ENCODE peak calls at places on chromosomes 1 and 21, in five cellular contexts. D is HEK293T, F is NT2/D1, W is H1, B is GM12878. X is an unnamed sample.

GRCh38 chr1:89844236-89844807 is 23.5 kb downstream of the LRRC8D start:
- DNase-seq in B (no peak), W (no peak), D (no peak), F (no peak), X (no peak)

GRCh38 chr1:90707363-90707710 is 9.8 kb downstream of the BARHL2 start:
- DNase-seq in W (no peak), D (peak; percentile 75), F (peak; percentile 81), B (no peak), X (peak; percentile 33)

GRCh38 chr1:13803546-13804239 is 103.7 kb downstream of the PRDM2 start:
- DNase-seq in B (no peak), F (no peak), D (no peak), W (no peak), X (no peak)

GRCh38 chr1:179164494-179164893 is 65.0 kb downstream of the ABL2 start:
- DNase-seq in F (peak; percentile 32), D (no peak), B (no peak), W (peak; percentile 31), X (peak; percentile 45)

GRCh38 chr1:66217021-66217420 is 316.9 kb upstream of the SGIP1 start:
- DNase-seq in W (no peak), B (no peak), F (no peak), D (no peak), X (no peak)

GRCh38 chr21:18449586-18449985 is 46.0 kb upstream of the TMPRSS15 start:
- DNase-seq in W (no peak), B (no peak), F (no peak), D (no peak), X (no peak)

GRCh38 chr1:39722495-39722894 is 16.2 kb upstream of the PPIE start:
- DNase-seq in W (no peak), D (no peak), F (no peak), B (no peak), X (no peak)

GRCh38 chr1:91273875-91274274 is 130.8 kb downstream of the HFM1 start:
- DNase-seq in W (no peak), D (no peak), F (no peak), B (no peak), X (no peak)

GRCh38 chr1:59128239-59128736 is 168.6 kb upstream of the FGGY start:
- DNase-seq in B (no peak), D (no peak), W (no peak), F (no peak), X (no peak)

GRCh38 chr1:65459397-65459768 is 38.9 kb downstream of the LEPR start:
- DNase-seq in W (no peak), B (peak; percentile 4), F (peak; percentile 33), D (peak; percentile 63), X (peak; percentile 35)

GRCh38 chr1:42801832-42802483 is 15.0 kb upstream of the ERMAP start:
- DNase-seq in W (no peak), D (no peak), B (no peak), F (no peak), X (no peak)

GRCh38 chr1:178579562-178579961 is 66.7 kb downstream of the TEX35 start:
- DNase-seq in F (no peak), W (no peak), D (no peak), B (peak; percentile 33), X (no peak)

GRCh38 chr1:115530407-115530806 is 111.4 kb upstream of the VANGL1 start:
- DNase-seq in D (no peak), W (no peak), F (no peak), B (no peak), X (no peak)

GRCh38 chr1:71200503-71200902 is 119.7 kb upstream of the ZRANB2 start:
- DNase-seq in D (no peak), F (no peak), B (no peak), W (no peak), X (no peak)

GRCh38 chr1:181482521-181483083 is 715 bp upstream of the CACNA1E start:
- DNase-seq in F (peak; percentile 71), B (no peak), D (peak; percentile 81), W (no peak), X (no peak)

GRCh38 chr1:177650947-177651346 is 318.9 kb downstream of the SEC16B start:
- DNase-seq in D (no peak), B (peak; percentile 7), F (no peak), W (no peak), X (no peak)

GRCh38 chr1:35810096-35810860 is 2.5 kb downstream of the AGO4 start:
- DNase-seq in F (no peak), W (no peak), B (no peak), D (no peak), X (no peak)

GRCh38 chr1:212477014-212477679 is 44.4 kb downstream of the NENF start:
- DNase-seq in D (peak; percentile 97), B (peak; percentile 65), F (peak; percentile 96), W (peak; percentile 67), X (peak; percentile 70)

GRCh38 chr21:32878654-32879053 is 107.1 kb upstream of the PAXBP1 start:
- DNase-seq in D (no peak), F (no peak), B (no peak), W (no peak), X (no peak)

GRCh38 chr1:155003227-155003765 is 694 bp downstream of the ZBTB7B start:
- DNase-seq in D (no peak), F (no peak), B (no peak), W (no peak), X (no peak)

GRCh38 chr1:29758764-29759499 is 522.6 kb downstream of the PTPRU start:
- DNase-seq in D (no peak), F (no peak), W (no peak), B (no peak), X (no peak)

GRCh38 chr1:66542811-66543767 is 9.1 kb downstream of the SGIP1 start:
- DNase-seq in F (no peak), B (no peak), D (peak; percentile 62), W (no peak), X (peak; percentile 98)

GRCh38 chr1:41417746-41418145 is 56.5 kb downstream of the FOXO6 start:
- DNase-seq in D (no peak), B (no peak), W (no peak), F (no peak), X (no peak)

GRCh38 chr1:101003012-101003650 is 22.5 kb downstream of the DPH5 start:
- DNase-seq in W (no peak), B (no peak), F (no peak), D (no peak), X (peak; percentile 20)

GRCh38 chr21:43740497-43741156 is 21.7 kb downstream of the PDXK start:
- DNase-seq in D (no peak), W (peak; percentile 68), F (peak; percentile 51), B (no peak), X (no peak)

GRCh38 chr1:154713001-154713400 is 105.0 kb upstream of the ADAR start:
- DNase-seq in W (no peak), F (no peak), B (no peak), D (no peak), X (no peak)

GRCh38 chr1:81550753-81551152 is 250.0 kb upstream of the ADGRL2 start:
- DNase-seq in D (no peak), B (no peak), W (no peak), F (no peak), X (no peak)

GRCh38 chr1:234854648-234855039 is 244.7 kb upstream of the IRF2BP2 start:
- DNase-seq in D (no peak), W (no peak), F (no peak), B (no peak), X (no peak)

DNA sequence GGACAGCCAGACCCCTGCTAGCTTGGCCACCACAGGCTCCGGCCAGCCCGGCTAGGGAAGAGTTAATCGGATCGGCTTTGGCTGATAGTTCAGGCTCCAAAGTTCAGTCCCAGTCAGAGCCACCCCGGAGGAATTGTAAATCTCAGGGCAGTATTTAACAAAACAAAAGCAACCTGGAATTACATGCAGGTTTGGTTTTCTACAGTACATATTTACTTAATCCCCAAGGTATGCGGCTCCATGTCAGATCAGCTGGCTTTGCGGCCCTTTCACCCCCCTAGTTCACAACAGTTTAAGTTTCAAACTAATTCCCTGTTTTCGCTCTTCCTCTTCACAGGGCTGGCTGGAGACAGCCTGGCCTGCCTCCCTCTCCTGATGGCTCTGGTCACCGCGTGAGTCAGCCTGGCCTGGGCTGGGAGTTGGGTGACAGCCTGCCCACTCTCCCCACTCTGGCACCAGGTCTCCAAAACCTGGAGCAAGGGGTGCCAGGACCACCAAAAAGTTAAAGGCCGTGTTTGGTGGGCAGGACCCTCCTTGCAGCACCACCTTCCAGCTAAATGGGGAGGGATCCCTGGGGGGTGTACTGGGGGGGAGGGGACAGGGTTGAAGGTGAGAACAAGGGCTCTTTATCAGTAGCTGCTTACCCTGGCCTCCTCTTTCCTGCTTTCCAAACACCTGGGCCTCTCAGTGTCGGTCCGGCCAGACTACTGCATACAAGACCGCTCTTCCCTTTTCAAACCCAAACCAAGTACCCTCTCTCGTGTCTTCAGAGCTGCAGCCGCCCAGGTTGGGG is 1.9 kb downstream of the DHRS3 start:
- DNase-seq in D (no peak), F (no peak), W (no peak), B (no peak), X (peak; percentile 97)
- TF ChIP-seq SUZ12 in D (no peak), F (no peak), W (no peak), B (no peak), X (no peak)

GRCh38 chr1:218344814-218345672 is at the start of gene TGFB2:
- DNase-seq in B (no peak), W (no peak), D (peak; percentile 46), F (no peak), X (no peak)
- TF ChIP-seq SUZ12 in B (no peak), W (no peak), D (no peak), F (peak; percentile 54), X (no peak)

GRCh38 chr1:94542088-94542671 is 621 bp upstream of the F3 start:
- DNase-seq in W (no peak), B (no peak), F (no peak), D (no peak), X (no peak)

GRCh38 chr1:94543003-94543402 is 1.4 kb upstream of the F3 start:
- DNase-seq in B (no peak), W (no peak), F (no peak), D (no peak), X (no peak)

GRCh38 chr1:94544706-94545490 is 3.3 kb upstream of the F3 start:
- DNase-seq in W (no peak), B (no peak), F (no peak), D (no peak), X (no peak)

GRCh38 chr1:94541175-94542087 is at the start of gene F3:
- DNase-seq in W (peak; percentile 50), B (no peak), D (peak; percentile 87), F (peak; percentile 70), X (peak; percentile 72)

DNA sequence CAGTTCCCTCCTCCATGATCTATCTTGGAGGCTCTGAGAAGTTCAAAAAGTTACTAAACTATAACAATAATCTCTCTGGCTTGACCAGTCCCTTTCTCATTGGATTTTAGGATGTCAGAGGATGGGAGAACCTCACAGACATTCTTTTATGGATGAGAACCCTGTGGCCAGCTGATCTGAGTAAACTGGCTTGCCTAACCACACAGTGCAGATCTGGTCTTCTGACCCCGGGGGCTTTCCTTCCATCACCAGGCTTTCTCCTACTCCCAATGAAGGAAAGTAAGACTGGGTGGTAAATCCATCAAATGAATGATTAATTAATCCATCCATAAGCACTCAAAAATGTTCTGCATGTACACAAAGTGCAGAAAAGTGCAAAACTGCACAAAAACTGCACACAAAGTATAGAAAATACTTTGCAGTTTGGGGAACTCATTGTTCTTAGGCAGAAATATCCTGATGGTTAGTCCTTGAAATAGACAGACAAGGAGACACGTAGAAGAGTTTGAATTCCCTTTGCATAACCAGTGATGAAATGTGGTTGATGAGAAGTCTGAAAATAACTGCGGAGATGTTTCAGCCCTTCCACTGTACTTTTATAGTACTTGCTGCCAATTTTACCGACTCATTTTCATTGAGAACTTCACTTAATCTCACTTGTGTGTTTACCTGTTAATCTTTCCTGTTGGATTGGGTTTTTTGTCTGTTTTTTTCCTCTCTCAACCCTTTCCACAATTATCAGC is 2.5 kb upstream of the F3 start:
- DNase-seq in F (no peak), B (no peak), D (no peak), W (no peak), X (no peak)
- TF ChIP-seq SUZ12 in F (no peak), B (no peak), D (no peak), W (no peak), X (no peak)

GRCh38 chr1:183915634-183916510 is 111.0 kb downstream of the RGL1 start:
- DNase-seq in F (peak; percentile 94), B (peak; percentile 68), W (peak; percentile 68), D (peak; percentile 82), X (peak; percentile 83)
- TF ChIP-seq SUZ12 in F (no peak), B (no peak), W (no peak), D (no peak), X (no peak)